ENCODE peak calls at places on chromosomes 3 and 15, in six cellular contexts. X is upper lobe of right lung; G is neural progenitor cell; W is left lung; E is keratinocyte; Q is CD4-positive, alpha-beta memory T cell. L is an unnamed sample.

GRCh38 chr3:185308126-185308754 is 54.4 kb upstream of the EHHADH start:
- DNase-seq in X (no peak), G (peak), W (no peak), E (peak), Q (peak), L (peak)

GRCh38 chr3:37806505-37807291 is 55.0 kb upstream of the CTDSPL start:
- DNase-seq in X (no peak), G (peak), W (no peak), E (no peak), Q (no peak), L (no peak)

GRCh38 chr3:34053631-34054030 is 255.2 kb downstream of the PDCD6IP start:
- DNase-seq in X (no peak), G (no peak), W (no peak), E (no peak), Q (no peak), L (no peak)

GRCh38 chr3:124878561-124879394 is 8.4 kb downstream of the ITGB5 start:
- DNase-seq in X (no peak), G (no peak), W (no peak), E (peak), Q (no peak), L (peak)

GRCh38 chr3:120497318-120497717 is 46.5 kb upstream of the FSTL1 start:
- DNase-seq in X (no peak), G (no peak), W (no peak), E (no peak), Q (no peak), L (no peak)

GRCh38 chr3:147930417-147930816 is 521.3 kb downstream of the ZIC1 start:
- DNase-seq in X (no peak), G (peak), W (no peak), E (no peak), Q (no peak), L (no peak)

GRCh38 chr3:185341616-185342457 is 21.1 kb upstream of the MAP3K13 start:
- DNase-seq in X (no peak), G (no peak), W (no peak), E (no peak), Q (no peak), L (no peak)

GRCh38 chr3:105516972-105517371 is 150.3 kb downstream of the ALCAM start:
- DNase-seq in X (no peak), G (peak), W (no peak), E (no peak), Q (no peak), L (peak)

GRCh38 chr15:79811406-79812405 is 85.1 kb downstream of the MTHFS start:
- DNase-seq in X (peak), G (no peak), W (peak), E (no peak), Q (no peak), L (no peak)

DNA sequence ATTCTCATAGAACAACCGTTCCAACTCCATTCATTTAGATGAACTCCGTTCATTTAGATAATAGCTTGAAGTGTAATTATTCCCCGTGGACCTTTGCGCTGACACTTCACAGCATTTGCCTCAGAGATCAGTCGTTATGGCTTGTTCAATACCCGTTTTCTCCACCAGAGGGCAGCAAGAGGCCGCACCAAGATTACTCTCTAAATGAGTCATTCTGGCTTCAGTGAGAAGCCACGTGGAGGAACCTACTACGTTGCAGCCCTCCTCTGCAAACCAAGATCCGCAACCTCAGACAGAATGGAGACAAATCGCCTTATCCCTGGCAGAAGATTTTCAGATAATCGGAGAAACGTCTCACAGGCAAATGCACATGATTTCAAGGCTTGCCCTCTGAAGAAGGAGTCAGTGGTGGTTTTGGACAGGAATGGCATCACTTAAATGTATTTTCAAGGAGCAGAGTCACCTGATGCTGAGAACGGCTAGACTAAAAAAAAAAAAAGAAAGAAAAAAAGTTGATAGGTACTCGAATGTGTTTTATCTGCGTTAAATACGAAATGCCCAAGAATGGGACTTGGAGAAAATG is 60.5 kb downstream of the GTPBP8 start:
- DNase-seq in X (peak), G (peak), W (peak), E (peak), Q (peak), L (peak)
- H3K4me3 ChIP-seq in X (no peak), G (no peak), W (no peak), E (no peak), Q (no peak), L (no peak)

DNA sequence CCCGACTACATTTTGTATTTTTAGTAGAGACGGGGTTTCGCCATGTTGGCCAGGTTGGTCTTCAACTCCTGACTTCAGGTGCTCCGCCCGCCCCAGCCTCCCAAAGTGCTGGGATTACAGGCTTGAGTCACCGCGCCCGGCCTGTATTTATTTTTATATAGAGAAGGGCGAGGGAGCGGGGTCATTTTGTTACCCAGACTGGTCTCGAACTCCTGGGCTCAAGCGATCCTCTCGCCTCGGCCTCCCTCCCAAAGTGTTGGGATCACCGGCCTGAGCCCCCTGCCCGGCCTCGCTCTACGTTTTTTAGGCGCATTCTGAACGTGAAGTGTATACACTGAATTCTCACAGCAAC is 514 bp upstream of the PPP4R2 start:
- DNase-seq in X (peak), G (no peak), W (peak), E (no peak), Q (no peak), L (no peak)
- H3K4me3 ChIP-seq in X (peak), G (peak), W (peak), E (peak), Q (peak), L (peak)

DNA sequence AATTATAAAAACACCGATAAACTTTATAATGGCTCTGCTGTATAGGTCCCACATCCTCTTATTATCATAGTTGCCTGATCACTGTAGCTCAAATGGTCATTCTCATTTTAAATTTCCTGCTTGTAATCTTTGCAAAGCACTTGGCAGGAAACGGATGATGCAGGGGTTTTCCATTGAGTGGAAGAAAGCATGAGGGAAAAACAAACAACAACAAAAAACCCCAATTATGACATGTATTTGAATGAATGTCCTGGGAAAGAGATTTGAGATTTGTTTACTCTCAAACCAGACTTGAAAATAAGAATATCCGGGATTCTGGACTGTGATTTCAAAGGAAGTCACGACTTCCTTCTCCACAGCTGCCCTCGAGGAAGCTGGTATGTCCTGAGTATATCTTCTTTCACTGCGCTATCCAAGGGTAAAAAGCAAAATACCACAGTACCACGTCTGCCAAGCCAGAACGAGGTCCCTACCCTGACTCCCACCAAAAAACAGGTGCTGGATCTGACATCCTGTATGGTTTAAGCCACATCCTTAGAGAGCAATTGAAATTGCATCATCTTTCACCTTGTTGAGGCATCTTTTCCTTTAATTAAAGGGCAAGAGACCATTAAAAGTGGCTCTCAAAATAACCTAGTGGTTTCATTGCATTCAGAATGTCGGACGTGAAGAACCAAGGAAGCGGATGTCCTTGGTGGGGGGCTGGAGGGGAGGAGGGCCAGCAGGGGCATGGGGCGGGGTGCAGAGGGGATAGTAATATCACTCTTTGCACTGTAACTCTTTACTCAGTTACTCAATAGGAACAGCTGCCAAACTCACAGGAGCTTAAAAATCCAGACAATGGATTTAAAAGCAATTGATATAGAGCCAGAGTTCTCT is 13.5 kb upstream of the TIPIN start:
- DNase-seq in X (no peak), G (no peak), W (no peak), E (no peak), Q (peak), L (no peak)
- H3K4me3 ChIP-seq in X (peak), G (no peak), W (peak), E (no peak), Q (peak), L (no peak)

DNA sequence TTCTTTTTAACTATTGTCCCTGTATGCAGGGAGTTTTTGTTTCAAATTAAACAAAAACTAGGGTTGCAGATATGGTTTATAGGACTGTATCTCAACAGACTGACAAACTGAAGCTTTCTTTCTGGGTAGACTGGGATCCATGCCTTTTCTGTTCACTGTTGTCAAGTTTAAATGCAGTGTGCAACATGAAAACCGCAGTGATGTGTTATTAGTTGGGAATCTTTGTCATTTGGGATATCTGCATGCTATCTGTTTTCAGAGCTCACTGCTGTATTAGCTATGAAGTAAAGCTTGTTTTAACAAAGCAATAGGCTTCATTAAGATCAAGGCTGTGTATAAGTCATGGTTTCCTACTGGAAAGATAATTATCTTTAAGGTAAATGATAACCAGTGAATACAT is 21.4 kb upstream of the MCF2L2 start:
- DNase-seq in X (no peak), G (no peak), W (no peak), E (no peak), Q (no peak), L (no peak)
- H3K4me3 ChIP-seq in X (no peak), G (peak), W (no peak), E (no peak), Q (no peak), L (peak)

DNA sequence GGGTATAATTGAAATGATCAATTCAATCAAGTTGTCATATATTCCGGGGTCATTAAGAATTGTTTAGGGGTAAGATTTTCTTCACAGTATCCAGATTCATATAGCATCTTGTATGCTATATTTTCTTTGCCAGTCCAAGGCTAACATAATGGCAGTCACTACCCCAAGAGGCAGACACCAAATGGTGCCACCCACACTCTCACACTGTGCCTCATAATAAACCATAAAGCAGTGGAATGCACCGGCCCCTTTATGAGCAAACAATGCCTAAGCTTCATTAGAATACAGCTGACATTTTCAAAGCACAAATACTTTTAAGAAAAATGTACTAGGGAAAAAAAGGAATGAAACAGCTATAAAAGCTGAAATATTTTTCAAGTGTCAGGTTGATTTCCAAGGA is 121.6 kb downstream of the TFDP2 start:
- DNase-seq in X (no peak), G (peak), W (no peak), E (no peak), Q (no peak), L (no peak)
- H3K4me3 ChIP-seq in X (peak), G (peak), W (peak), E (peak), Q (peak), L (peak)

GRCh38 chr3:48427630-48427962 is 2.3 kb downstream of the PLXNB1 start:
- DNase-seq in X (no peak), G (no peak), W (no peak), E (no peak), Q (no peak), L (no peak)

GRCh38 chr3:48426401-48426909 is 3.4 kb downstream of the PLXNB1 start:
- DNase-seq in X (no peak), G (no peak), W (no peak), E (no peak), Q (no peak), L (no peak)

GRCh38 chr3:48428088-48428862 is 1.6 kb downstream of the PLXNB1 start:
- DNase-seq in X (no peak), G (peak), W (no peak), E (no peak), Q (no peak), L (peak)

GRCh38 chr3:48425281-48425812 is 4.5 kb downstream of the PLXNB1 start:
- DNase-seq in X (no peak), G (no peak), W (no peak), E (no peak), Q (no peak), L (no peak)

DNA sequence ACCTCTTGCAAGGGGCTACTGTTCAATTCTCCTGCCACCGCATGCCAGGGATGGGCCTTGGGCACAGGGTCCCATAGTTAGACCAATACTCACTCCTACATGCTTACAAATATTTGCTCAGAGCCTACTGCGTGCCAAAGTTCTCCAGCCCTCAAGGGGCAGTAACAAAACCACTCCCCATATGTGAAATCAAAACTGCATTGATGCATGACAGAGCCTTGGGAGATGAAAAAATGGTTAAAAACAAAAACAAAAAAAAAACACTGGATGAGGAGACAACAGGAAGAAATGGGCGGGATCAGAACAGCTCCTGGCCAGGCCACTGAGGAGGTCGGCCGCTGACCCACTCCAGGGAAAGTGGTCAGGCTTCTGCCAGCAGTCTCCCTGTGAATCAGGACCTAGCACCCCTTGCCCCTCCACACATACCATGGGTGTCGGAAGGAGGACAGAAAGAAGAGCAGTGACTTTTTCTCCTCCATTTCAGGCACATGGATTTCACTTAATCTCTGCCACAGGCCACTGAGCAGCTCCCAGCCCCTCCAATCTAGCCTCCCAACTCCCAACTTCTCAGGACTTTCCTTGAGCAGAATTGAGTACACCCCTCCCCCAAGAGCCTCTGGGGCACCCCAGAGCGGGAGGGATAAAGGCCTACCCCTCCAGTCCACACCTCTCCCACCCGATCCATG is 2.8 kb downstream of the PLXNB1 start:
- DNase-seq in X (no peak), G (no peak), W (no peak), E (no peak), Q (no peak), L (no peak)
- H3K4me3 ChIP-seq in X (peak), G (peak), W (no peak), E (peak), Q (no peak), L (no peak)

GRCh38 chr3:86152620-86153019 is 838.3 kb downstream of the VGLL3 start:
- DNase-seq in X (no peak), G (no peak), W (no peak), E (no peak), Q (no peak), L (no peak)
- H3K4me3 ChIP-seq in X (no peak), G (no peak), W (no peak), E (no peak), Q (no peak), L (no peak)

GRCh38 chr15:47460775-47461174 is 256.5 kb upstream of the SEMA6D start:
- DNase-seq in X (no peak), G (no peak), W (no peak), E (peak), Q (no peak), L (no peak)

GRCh38 chr15:47471020-47471419 is 246.3 kb upstream of the SEMA6D start:
- DNase-seq in X (no peak), G (no peak), W (no peak), E (no peak), Q (no peak), L (no peak)

GRCh38 chr15:47461560-47462175 is 255.6 kb upstream of the SEMA6D start:
- DNase-seq in X (no peak), G (no peak), W (no peak), E (no peak), Q (no peak), L (no peak)

DNA sequence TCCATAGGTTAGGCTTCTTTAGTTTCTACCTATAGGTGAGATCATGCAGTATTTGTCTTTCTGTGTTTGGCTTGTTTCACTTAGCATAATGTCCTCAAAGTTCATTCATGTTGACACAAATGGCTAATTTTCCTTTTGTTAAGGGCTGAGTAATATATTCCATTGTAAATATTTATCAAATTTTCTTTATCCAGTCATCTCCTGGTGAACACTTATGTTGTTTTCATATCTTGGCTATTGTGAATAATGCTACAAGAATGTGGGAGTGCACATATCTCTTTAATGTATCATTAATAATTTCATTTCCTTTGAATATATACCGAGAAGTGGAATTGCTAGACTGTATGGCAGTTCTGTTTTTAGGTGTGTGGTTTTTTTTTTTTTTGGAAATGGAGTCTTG is 250.9 kb upstream of the SEMA6D start:
- DNase-seq in X (no peak), G (no peak), W (no peak), E (peak), Q (no peak), L (no peak)
- H3K4me3 ChIP-seq in X (no peak), G (no peak), W (no peak), E (no peak), Q (no peak), L (no peak)

GRCh38 chr15:85620321-85621044 is 174.2 kb downstream of the KLHL25 start:
- DNase-seq in X (no peak), G (no peak), W (no peak), E (no peak), Q (peak), L (no peak)
- H3K4me3 ChIP-seq in X (peak), G (no peak), W (peak), E (no peak), Q (no peak), L (no peak)

GRCh38 chr15:48143856-48144255 is 23.1 kb downstream of the SLC24A5 start:
- DNase-seq in X (no peak), G (no peak), W (no peak), E (peak), Q (no peak), L (no peak)
- H3K4me3 ChIP-seq in X (no peak), G (no peak), W (no peak), E (no peak), Q (no peak), L (no peak)

L was measured in endodermal cell.